ENCODE peak calls at places on chromosomes 6 and 20, in nine cellular contexts. Q, O, E, Z, L, J, M, X and B are unnamed samples.

GRCh38 chr6:112018619-112019416 is 35.1 kb upstream of the CCN6 start:
- DNase-seq in Q (no peak), O (no peak), E (no peak), Z (peak; percentile 25), L (no peak), J (peak; percentile 36), M (no peak), X (no peak), B (peak; percentile 80)

GRCh38 chr6:44127186-44128019 is at the start of the genes MRPL14 and TMEM63B:
- DNase-seq in Q (peak; percentile 70), O (peak; percentile 93), E (peak; percentile 99), Z (peak; percentile 90), L (peak; percentile 53), J (peak; percentile 79), M (peak; percentile 92), X (peak; percentile 66), B (peak; percentile 89)

GRCh38 chr20:8043687-8044278 is 24.2 kb upstream of the TMX4 start:
- DNase-seq in Q (no peak), O (no peak), E (peak; percentile 66), Z (peak; percentile 69), L (no peak), J (peak; percentile 42), M (peak; percentile 78), X (peak; percentile 91), B (no peak)

GRCh38 chr20:64161595-64162238 is 2.5 kb upstream of the MYT1 start:
- DNase-seq in Q (peak; percentile 8), O (no peak), E (peak; percentile 88), Z (peak; percentile 46), L (no peak), J (no peak), M (peak; percentile 64), X (no peak), B (no peak)

GRCh38 chr6:27275025-27275956 is 27.8 kb downstream of the PRSS16 start:
- DNase-seq in Q (no peak), O (no peak), E (no peak), Z (peak; percentile 47), L (no peak), J (no peak), M (no peak), X (peak; percentile 47), B (no peak)

GRCh38 chr6:2695464-2696095 is 55.1 kb downstream of the MYLK4 start:
- DNase-seq in Q (peak; percentile 19), O (no peak), E (no peak), Z (peak; percentile 44), L (no peak), J (peak; percentile 22), M (peak; percentile 77), X (peak; percentile 29), B (no peak)

GRCh38 chr6:128731249-128732165 is 151.4 kb upstream of the LAMA2 start:
- DNase-seq in Q (peak; percentile 64), O (no peak), E (peak; percentile 48), Z (peak; percentile 72), L (no peak), J (peak; percentile 48), M (peak; percentile 77), X (peak; percentile 68), B (no peak)

GRCh38 chr6:16760536-16761468 is at the start of gene ATXN1:
- DNase-seq in Q (peak; percentile 23), O (no peak), E (peak; percentile 42), Z (peak; percentile 60), L (peak; percentile 55), J (no peak), M (peak; percentile 82), X (peak; percentile 40), B (peak; percentile 83)

GRCh38 chr20:38337561-38338140 is 8.6 kb upstream of the LBP start:
- DNase-seq in Q (peak; percentile 16), O (no peak), E (peak; percentile 63), Z (peak; percentile 27), L (peak; percentile 31), J (no peak), M (no peak), X (no peak), B (no peak)

GRCh38 chr20:16548073-16548672 is 25.1 kb downstream of the KIF16B start:
- DNase-seq in Q (no peak), O (no peak), E (no peak), Z (peak; percentile 53), L (no peak), J (no peak), M (no peak), X (no peak), B (no peak)

GRCh38 chr6:166435574-166435973 is 52.8 kb upstream of the MPC1 start:
- DNase-seq in Q (no peak), O (no peak), E (no peak), Z (no peak), L (no peak), J (no peak), M (peak; percentile 33), X (no peak), B (no peak)

GRCh38 chr6:19906161-19906560 is 69.0 kb downstream of the ID4 start:
- DNase-seq in Q (no peak), O (no peak), E (no peak), Z (no peak), L (no peak), J (no peak), M (no peak), X (no peak), B (no peak)

GRCh38 chr20:32040142-32040953 is 11.7 kb upstream of the HCK start:
- DNase-seq in Q (no peak), O (no peak), E (peak; percentile 73), Z (no peak), L (no peak), J (no peak), M (no peak), X (no peak), B (no peak)

GRCh38 chr6:154487367-154488275 is 22.9 kb downstream of the CNKSR3 start:
- DNase-seq in Q (no peak), O (no peak), E (no peak), Z (peak; percentile 42), L (no peak), J (no peak), M (no peak), X (peak; percentile 93), B (no peak)

GRCh38 chr20:7744411-7744810 is 195.8 kb downstream of the HAO1 start:
- DNase-seq in Q (peak; percentile 79), O (no peak), E (peak; percentile 5), Z (peak; percentile 85), L (no peak), J (peak; percentile 12), M (peak; percentile 85), X (no peak), B (no peak)

GRCh38 chr6:150684715-150685459 is 85.2 kb downstream of the PLEKHG1 start:
- DNase-seq in Q (no peak), O (no peak), E (no peak), Z (no peak), L (no peak), J (no peak), M (no peak), X (no peak), B (no peak)

GRCh38 chr20:34541264-34541901 is 17.1 kb upstream of the MAP1LC3A start:
- DNase-seq in Q (peak; percentile 1), O (no peak), E (no peak), Z (no peak), L (no peak), J (no peak), M (no peak), X (no peak), B (no peak)

GRCh38 chr20:58583586-58583985 is 67.5 kb upstream of the STX16 start:
- DNase-seq in Q (no peak), O (no peak), E (no peak), Z (no peak), L (no peak), J (no peak), M (no peak), X (no peak), B (no peak)

GRCh38 chr6:136774228-136775041 is 17.8 kb downstream of the MAP3K5 start:
- DNase-seq in Q (peak; percentile 53), O (no peak), E (peak; percentile 36), Z (peak; percentile 84), L (no peak), J (peak; percentile 55), M (peak; percentile 83), X (no peak), B (no peak)

GRCh38 chr6:136326038-136326561 is 36.5 kb upstream of the BCLAF1 start:
- DNase-seq in Q (no peak), O (no peak), E (no peak), Z (peak; percentile 83), L (no peak), J (no peak), M (peak; percentile 26), X (no peak), B (no peak)

GRCh38 chr6:163197839-163198238 is 216.7 kb upstream of the QKI start:
- DNase-seq in Q (no peak), O (no peak), E (no peak), Z (no peak), L (no peak), J (no peak), M (no peak), X (no peak), B (no peak)

GRCh38 chr6:143060806-143061596 is at the start of gene AIG1:
- DNase-seq in Q (no peak), O (no peak), E (peak; percentile 14), Z (no peak), L (peak; percentile 29), J (no peak), M (no peak), X (peak; percentile 18), B (peak; percentile 81)

GRCh38 chr6:148342146-148343027 is at the start of gene SASH1:
- DNase-seq in Q (peak; percentile 65), O (peak; percentile 92), E (peak; percentile 77), Z (peak; percentile 86), L (no peak), J (peak; percentile 42), M (peak; percentile 88), X (peak; percentile 39), B (peak; percentile 83)

GRCh38 chr6:170147832-170148708 is 142.8 kb downstream of the DLL1 start:
- DNase-seq in Q (no peak), O (no peak), E (no peak), Z (no peak), L (no peak), J (no peak), M (no peak), X (no peak), B (no peak)

GRCh38 chr6:80547827-80548226 is 441.4 kb downstream of the BCKDHB start:
- DNase-seq in Q (peak; percentile 69), O (no peak), E (no peak), Z (peak; percentile 85), L (no peak), J (peak; percentile 76), M (peak; percentile 90), X (no peak), B (no peak)

GRCh38 chr6:35093783-35094182 is 47.4 kb downstream of the TCP11 start:
- DNase-seq in Q (no peak), O (no peak), E (no peak), Z (no peak), L (no peak), J (no peak), M (no peak), X (no peak), B (no peak)

GRCh38 chr6:89148016-89148750 is 2.3 kb downstream of the PM20D2 start:
- DNase-seq in Q (peak; percentile 8), O (no peak), E (no peak), Z (peak; percentile 55), L (no peak), J (no peak), M (no peak), X (no peak), B (no peak)

GRCh38 chr20:38034108-38034649 is 633 bp downstream of the RPRD1B start:
- DNase-seq in Q (no peak), O (no peak), E (peak; percentile 39), Z (no peak), L (no peak), J (no peak), M (no peak), X (no peak), B (no peak)

GRCh38 chr6:100620085-100620484 is 155.4 kb upstream of the SIM1 start:
- DNase-seq in Q (peak; percentile 62), O (no peak), E (no peak), Z (peak; percentile 88), L (no peak), J (no peak), M (peak; percentile 92), X (no peak), B (no peak)

GRCh38 chr6:24672573-24673182 is 5.8 kb downstream of the ACOT13 start:
- DNase-seq in Q (no peak), O (no peak), E (no peak), Z (no peak), L (no peak), J (no peak), M (no peak), X (no peak), B (no peak)

GRCh38 chr20:62429455-62430310 is 2.3 kb upstream of the RBBP8NL start:
- DNase-seq in Q (no peak), O (no peak), E (no peak), Z (no peak), L (no peak), J (no peak), M (no peak), X (no peak), B (no peak)